ENCODE peak calls at places on chromosomes 5 and 9, in nine cellular contexts. E is fibroblast of lung, C is PC-3, Z is keratinocyte, I is fibroblast of pulmonary artery, J is upper lobe of right lung, L is mucosa of descending colon, X is sigmoid colon, N is AG04450. T is an unnamed sample.

GRCh38 chr9:134382733-134383132 is 56.5 kb downstream of the RXRA start:
- DNase-seq in E (no peak), C (no peak), Z (no peak), I (no peak), J (no peak), L (peak; percentile 80), X (no peak), N (no peak), T (no peak)

GRCh38 chr5:71904852-71905251 is 185.8 kb downstream of the CARTPT start:
- DNase-seq in E (no peak), C (no peak), Z (no peak), I (no peak), J (no peak), L (no peak), X (no peak), N (no peak), T (no peak)

GRCh38 chr9:128528445-128529160 is 23.8 kb upstream of the SPTAN1 start:
- DNase-seq in E (peak; percentile 64), C (peak; percentile 62), Z (no peak), I (peak; percentile 8), J (no peak), L (no peak), X (no peak), N (no peak), T (no peak)

GRCh38 chr5:111703662-111704061 is 53.3 kb downstream of the NREP start:
- DNase-seq in E (no peak), C (no peak), Z (no peak), I (no peak), J (no peak), L (no peak), X (no peak), N (no peak), T (no peak)

GRCh38 chr5:33153891-33154290 is 286.9 kb upstream of the TARS1 start:
- DNase-seq in E (peak; percentile 58), C (peak; percentile 73), Z (no peak), I (no peak), J (no peak), L (no peak), X (no peak), N (no peak), T (no peak)

GRCh38 chr9:77648458-77649108 is 461 bp upstream of the GNA14 start:
- DNase-seq in E (peak; percentile 26), C (peak; percentile 52), Z (no peak), I (peak; percentile 38), J (peak; percentile 82), L (peak; percentile 75), X (peak; percentile 82), N (no peak), T (no peak)

GRCh38 chr9:2809692-2810423 is 34.0 kb downstream of the PUM3 start:
- DNase-seq in E (peak; percentile 98), C (peak; percentile 29), Z (no peak), I (peak; percentile 96), J (no peak), L (no peak), X (no peak), N (peak; percentile 96), T (peak; percentile 96)

GRCh38 chr5:14399054-14399657 is 182.4 kb upstream of the OTULINL start:
- DNase-seq in E (peak; percentile 69), C (peak; percentile 84), Z (no peak), I (peak; percentile 84), J (no peak), L (peak; percentile 73), X (no peak), N (no peak), T (peak; percentile 20)

GRCh38 chr9:113558632-113559502 is 95.3 kb downstream of the RGS3 start:
- DNase-seq in E (peak; percentile 76), C (no peak), Z (no peak), I (peak; percentile 93), J (peak; percentile 78), L (peak; percentile 59), X (peak; percentile 87), N (no peak), T (no peak)

GRCh38 chr9:37645903-37646506 is 4.7 kb upstream of the FRMPD1 start:
- DNase-seq in E (no peak), C (no peak), Z (no peak), I (no peak), J (no peak), L (no peak), X (no peak), N (no peak), T (no peak)

GRCh38 chr9:18890372-18890771 is 142.6 kb downstream of the SAXO1 start:
- DNase-seq in E (peak; percentile 78), C (peak; percentile 73), Z (no peak), I (peak; percentile 68), J (no peak), L (no peak), X (no peak), N (no peak), T (peak; percentile 51)

GRCh38 chr9:68749579-68750159 is 44.6 kb downstream of the PIP5K1B start:
- DNase-seq in E (no peak), C (no peak), Z (no peak), I (no peak), J (peak; percentile 70), L (no peak), X (no peak), N (no peak), T (peak; percentile 7)

GRCh38 chr5:36877667-36878420 is 1.3 kb downstream of the NIPBL start:
- DNase-seq in E (peak; percentile 56), C (peak; percentile 55), Z (no peak), I (peak; percentile 44), J (no peak), L (peak; percentile 17), X (no peak), N (no peak), T (no peak)

GRCh38 chr5:135443329-135443960 is 3.7 kb downstream of the DCANP1 start:
- DNase-seq in E (no peak), C (no peak), Z (no peak), I (no peak), J (peak; percentile 36), L (no peak), X (peak; percentile 32), N (no peak), T (no peak)

GRCh38 chr9:81560851-81561732 is 128.3 kb downstream of the TLE1 start:
- DNase-seq in E (peak; percentile 84), C (no peak), Z (no peak), I (no peak), J (no peak), L (no peak), X (no peak), N (no peak), T (no peak)

GRCh38 chr5:86757824-86758223 is 140.1 kb downstream of the COX7C start:
- DNase-seq in E (peak; percentile 69), C (peak; percentile 75), Z (no peak), I (peak; percentile 4), J (no peak), L (no peak), X (no peak), N (no peak), T (no peak)

GRCh38 chr9:98147582-98147981 is 28.6 kb upstream of the TRIM14 start:
- DNase-seq in E (peak; percentile 7), C (no peak), Z (no peak), I (no peak), J (no peak), L (no peak), X (no peak), N (no peak), T (no peak)

GRCh38 chr5:176446884-176447537 is 1.2 kb upstream of the FAF2 start:
- DNase-seq in E (no peak), C (no peak), Z (no peak), I (no peak), J (no peak), L (peak; percentile 43), X (peak; percentile 69), N (no peak), T (no peak)

GRCh38 chr5:176440932-176441706 is 7.1 kb upstream of the FAF2 start:
- DNase-seq in E (peak; percentile 25), C (no peak), Z (no peak), I (no peak), J (no peak), L (no peak), X (no peak), N (no peak), T (no peak)

GRCh38 chr5:176438959-176439757 is 9.0 kb upstream of the FAF2 start:
- DNase-seq in E (peak; percentile 76), C (peak; percentile 95), Z (no peak), I (peak; percentile 72), J (no peak), L (no peak), X (no peak), N (no peak), T (no peak)

GRCh38 chr5:176444742-176445141 is 3.4 kb upstream of the FAF2 start:
- DNase-seq in E (no peak), C (no peak), Z (no peak), I (no peak), J (no peak), L (no peak), X (no peak), N (no peak), T (no peak)

GRCh38 chr5:176441921-176442323 is 6.3 kb upstream of the FAF2 start:
- DNase-seq in E (peak; percentile 34), C (peak; percentile 73), Z (no peak), I (peak; percentile 63), J (no peak), L (no peak), X (no peak), N (no peak), T (no peak)
- TF ChIP-seq CTCF in E (no peak), C (no peak), Z (no peak), I (no peak), J (no peak), L (no peak), X (no peak), N (no peak), T (no peak)

GRCh38 chr5:172748341-172748843 is 22.6 kb downstream of the DUSP1 start:
- DNase-seq in E (peak; percentile 76), C (no peak), Z (no peak), I (peak; percentile 90), J (no peak), L (no peak), X (peak; percentile 93), N (no peak), T (no peak)
- H3K4me3 ChIP-seq in E (no peak overlapping the region), C (no peak overlapping the region), Z (no peak overlapping the region), I (no peak overlapping the region), J (no peak overlapping the region), L (no peak overlapping the region), X (no peak overlapping the region), N (no peak overlapping the region), T (no peak overlapping the region)

GRCh38 chr9:79945495-79945894 is 373.7 kb downstream of the TLE4 start:
- DNase-seq in E (no peak), C (peak; percentile 32), Z (no peak), I (no peak), J (no peak), L (no peak), X (no peak), N (no peak), T (no peak)
- TF ChIP-seq CTCF in E (no peak), C (no peak), Z (no peak), I (no peak), J (no peak), L (no peak), X (no peak), N (no peak), T (no peak)

DNA sequence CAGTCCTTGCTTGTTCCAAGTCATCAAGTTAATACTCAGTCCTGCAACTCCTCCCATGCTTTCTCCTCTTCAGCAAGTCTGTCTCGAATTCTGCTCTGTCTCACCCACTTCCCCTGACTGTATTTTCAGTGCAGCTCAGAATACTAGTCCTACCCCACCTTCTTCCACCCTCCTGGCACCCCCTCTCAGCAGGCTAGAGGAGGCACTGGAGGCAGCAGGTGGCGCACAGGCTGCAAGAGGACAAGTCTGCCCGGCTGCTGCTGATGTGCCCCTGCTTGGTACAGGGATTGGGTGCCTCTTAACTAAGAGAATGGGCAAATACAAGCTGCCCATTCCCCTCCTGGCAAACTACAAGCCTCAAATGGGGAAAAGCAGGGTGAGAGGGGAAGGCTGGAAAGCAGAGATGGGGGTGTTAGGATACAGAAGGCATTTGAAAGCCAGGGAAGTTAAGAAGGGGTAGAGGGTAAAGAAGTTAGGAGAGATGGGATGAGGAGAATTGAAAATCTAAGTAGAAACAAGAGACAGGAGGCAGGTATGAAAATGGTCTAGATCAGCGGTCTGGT is 5.0 kb downstream of the TLN1 start:
- DNase-seq in E (peak; percentile 62), C (peak; percentile 21), Z (no peak), I (peak; percentile 60), J (peak; percentile 75), L (no peak), X (peak; percentile 91), N (no peak), T (peak; percentile 37)
- H3K4me3 ChIP-seq in E (peak overlapping the region; percentile 95), C (no peak overlapping the region), Z (no peak overlapping the region), I (peak overlapping the region; percentile 92), J (peak overlapping the region; percentile 64), L (no peak overlapping the region), X (peak overlapping the region; percentile 81), N (peak overlapping the region; percentile 98), T (no peak overlapping the region)